ENCODE peak calls at places on chromosomes 3 and 15, in nine cellular contexts. L is GM13977, C is AG10803, T is epithelial cell of esophagus, P is heart left ventricle, E is fibroblast of mammary gland, G is B cell, Y is bronchial epithelial cell, F is psoas muscle. A is an unnamed sample.

GRCh38 chr3:196339044-196339443 is 856 bp upstream of the TM4SF19 start:
- DNase-seq in L (no peak), C (no peak), T (no peak), P (no peak), E (no peak), G (no peak), Y (no peak), F (no peak), A (no peak)

GRCh38 chr15:69757186-69757585 is 304.6 kb downstream of the RPLP1 start:
- DNase-seq in L (no peak), C (no peak), T (peak; percentile 13), P (no peak), E (peak; percentile 19), G (no peak), Y (peak; percentile 10), F (no peak), A (no peak)

GRCh38 chr3:48656841-48657281 is 5.8 kb downstream of the CELSR3 start:
- DNase-seq in L (no peak), C (no peak), T (no peak), P (no peak), E (no peak), G (no peak), Y (no peak), F (no peak), A (no peak)

GRCh38 chr15:28191832-28192231 is 92.7 kb upstream of the OCA2 start:
- DNase-seq in L (no peak), C (peak; percentile 79), T (no peak), P (peak; percentile 41), E (peak; percentile 44), G (no peak), Y (no peak), F (peak; percentile 71), A (peak; percentile 68)

GRCh38 chr15:23857028-23857641 is 170.0 kb upstream of the NDN start:
- DNase-seq in L (no peak), C (peak; percentile 18), T (peak; percentile 37), P (peak; percentile 16), E (peak; percentile 34), G (no peak), Y (peak; percentile 8), F (no peak), A (no peak)

GRCh38 chr3:120506828-120507774 is 56.3 kb upstream of the FSTL1 start:
- DNase-seq in L (no peak), C (peak; percentile 80), T (peak; percentile 77), P (peak; percentile 17), E (peak; percentile 87), G (no peak), Y (peak; percentile 75), F (no peak), A (peak; percentile 55)

GRCh38 chr15:80252281-80252619 is 237 bp upstream of the CTXND1 start:
- DNase-seq in L (no peak), C (no peak), T (no peak), P (no peak), E (no peak), G (no peak), Y (no peak), F (no peak), A (no peak)

GRCh38 chr3:8457039-8457438 is 44.6 kb upstream of the LMCD1 start:
- DNase-seq in L (no peak), C (peak; percentile 81), T (no peak), P (no peak), E (peak; percentile 65), G (no peak), Y (no peak), F (no peak), A (no peak)

GRCh38 chr3:197756704-197757103 is 7.0 kb downstream of the FYTTD1 start:
- DNase-seq in L (no peak), C (no peak), T (no peak), P (no peak), E (no peak), G (no peak), Y (no peak), F (no peak), A (no peak)

GRCh38 chr3:177811111-177811510 is 613.8 kb upstream of the TBL1XR1 start:
- DNase-seq in L (peak; percentile 28), C (no peak), T (no peak), P (no peak), E (no peak), G (no peak), Y (no peak), F (no peak), A (no peak)

GRCh38 chr3:101643861-101644613 is 32.9 kb downstream of the ZBTB11 start:
- DNase-seq in L (no peak), C (peak; percentile 63), T (peak; percentile 68), P (no peak), E (peak; percentile 79), G (no peak), Y (peak; percentile 84), F (no peak), A (peak; percentile 96)

GRCh38 chr3:41053220-41053619 is 146.1 kb upstream of the CTNNB1 start:
- DNase-seq in L (no peak), C (no peak), T (peak; percentile 24), P (no peak), E (no peak), G (no peak), Y (peak; percentile 40), F (no peak), A (no peak)

GRCh38 chr15:71489570-71489969 is 320.8 kb upstream of the NR2E3 start:
- DNase-seq in L (no peak), C (no peak), T (no peak), P (no peak), E (no peak), G (no peak), Y (no peak), F (no peak), A (no peak)

GRCh38 chr3:149971403-149972075 is 844 bp upstream of the PFN2 start:
- DNase-seq in L (no peak), C (no peak), T (peak; percentile 68), P (peak; percentile 58), E (peak; percentile 71), G (no peak), Y (peak; percentile 37), F (peak; percentile 84), A (peak; percentile 61)

GRCh38 chr3:175479175-175479574 is 620.0 kb downstream of the NAALADL2 start:
- DNase-seq in L (no peak), C (no peak), T (no peak), P (no peak), E (no peak), G (no peak), Y (no peak), F (no peak), A (no peak)

GRCh38 chr3:16286161-16286560 is 21.1 kb downstream of the OXNAD1 start:
- DNase-seq in L (peak; percentile 6), C (no peak), T (peak; percentile 31), P (no peak), E (no peak), G (no peak), Y (peak; percentile 15), F (no peak), A (no peak)

GRCh38 chr15:75056036-75056435 is 32.6 kb downstream of the PPCDC start:
- DNase-seq in L (no peak), C (no peak), T (no peak), P (no peak), E (no peak), G (no peak), Y (no peak), F (no peak), A (no peak)
- TF ChIP-seq CTCF in L (no peak), C (no peak), T (no peak), P (no peak), E (no peak), G (no peak), Y (no peak), F (no peak), A (no peak)

DNA sequence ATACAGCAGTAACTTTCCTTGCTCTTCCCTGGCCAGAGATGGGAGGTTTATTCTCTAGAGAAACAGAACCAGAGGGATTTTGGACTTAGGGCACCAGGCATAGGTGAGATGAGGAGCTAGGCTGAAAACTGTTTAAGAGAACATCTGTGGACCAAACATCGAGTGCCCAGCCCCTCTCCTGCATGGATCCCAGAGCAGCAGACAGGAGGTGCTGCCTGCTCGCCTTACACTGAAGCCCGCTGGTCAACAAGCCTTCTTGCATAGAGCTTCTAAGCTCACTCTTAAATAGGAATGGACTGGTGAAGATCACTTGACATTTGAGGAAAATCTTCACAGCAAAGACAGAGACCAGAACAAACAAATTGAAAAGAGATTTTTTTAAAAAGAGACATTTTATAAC is 41.2 kb downstream of the PARP15 start:
- DNase-seq in L (no peak), C (no peak), T (no peak), P (no peak), E (no peak), G (no peak), Y (no peak), F (no peak), A (no peak)
- TF ChIP-seq CTCF in L (no peak), C (no peak), T (no peak), P (no peak), E (no peak), G (no peak), Y (no peak), F (no peak), A (no peak)

DNA sequence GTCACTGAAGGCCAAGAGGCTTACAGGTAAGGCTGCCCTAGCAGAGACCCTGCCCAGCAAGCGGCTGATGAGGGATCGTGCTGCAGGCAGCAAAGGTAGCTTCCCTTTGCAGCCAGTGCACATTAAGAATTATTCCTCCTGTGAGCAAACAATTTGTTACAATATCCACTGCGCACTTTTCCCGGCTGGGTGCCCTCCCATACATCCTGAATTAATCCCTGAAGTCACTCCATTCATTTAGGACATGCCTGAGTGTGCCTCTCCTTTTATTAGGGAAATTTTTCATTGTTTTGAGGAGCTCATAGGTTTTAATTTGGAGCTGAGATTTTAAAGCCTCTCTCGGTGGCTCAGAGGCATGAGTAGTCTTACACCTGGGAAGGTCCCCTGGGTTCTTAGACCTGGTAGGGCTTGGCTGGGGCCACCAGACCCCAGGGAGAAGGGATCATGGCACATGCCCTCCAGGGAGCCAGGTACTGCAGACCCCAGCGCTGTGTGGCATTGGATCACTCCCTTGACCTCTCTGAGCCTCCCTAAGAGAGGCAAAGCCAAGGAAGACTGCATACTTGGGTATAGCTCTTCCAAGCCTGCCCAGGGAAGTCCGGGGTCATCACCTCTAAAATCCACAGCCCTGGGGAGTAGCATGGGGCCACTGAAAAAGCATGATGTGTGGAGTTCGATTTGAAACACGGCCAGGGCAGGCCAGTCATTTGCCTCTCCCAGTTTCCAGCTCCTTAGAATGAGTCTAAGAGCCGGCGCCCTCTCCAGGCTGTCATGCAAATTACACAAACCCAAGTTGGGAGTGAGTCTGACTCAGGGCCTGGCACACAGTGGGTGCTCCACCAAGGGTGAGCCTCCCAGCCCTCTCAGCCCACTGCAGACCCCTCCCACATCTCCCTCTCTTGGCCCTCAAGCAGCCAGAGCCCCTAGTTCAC is 151.9 kb upstream of the LINGO1 start:
- DNase-seq in L (peak; percentile 59), C (peak; percentile 6), T (peak; percentile 33), P (no peak), E (peak; percentile 34), G (no peak), Y (peak; percentile 1), F (no peak), A (peak; percentile 2)
- TF ChIP-seq CTCF in L (peak; percentile 55), C (peak; percentile 40), T (peak; percentile 42), P (peak; percentile 30), E (peak; percentile 43), G (no peak), Y (peak; percentile 43), F (no peak), A (peak; percentile 71)

DNA sequence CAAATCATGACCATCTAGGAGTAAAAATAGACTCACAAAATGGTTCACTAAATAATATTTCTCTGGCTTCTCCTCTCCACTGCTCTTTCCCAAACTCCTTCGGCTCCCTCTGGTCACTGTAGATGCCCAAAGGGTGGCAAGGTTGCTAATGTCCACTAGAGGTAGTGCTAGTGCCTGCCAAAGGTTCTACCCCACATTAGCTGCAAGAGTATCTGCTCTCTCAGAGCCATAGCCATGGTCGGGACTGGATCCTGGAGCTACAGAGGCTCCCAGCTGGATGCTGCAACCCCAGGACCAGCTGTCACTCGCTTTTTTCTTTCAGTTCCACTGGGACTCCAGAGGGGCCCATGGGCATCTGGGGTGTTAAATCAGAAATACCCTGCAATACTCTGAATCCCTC is 8.5 kb downstream of the HTR3D start:
- DNase-seq in L (no peak), C (peak; percentile 38), T (peak; percentile 10), P (no peak), E (peak; percentile 56), G (no peak), Y (no peak), F (no peak), A (peak; percentile 72)
- TF ChIP-seq CTCF in L (no peak), C (peak; percentile 53), T (no peak), P (peak; percentile 21), E (peak; percentile 59), G (no peak), Y (no peak), F (peak; percentile 37), A (peak; percentile 78)